ENCODE peak calls at places on chromosomes 12 and 14, in six cellular contexts. N is tibial artery, E is IMR-90, Y is substantia nigra, A is lower lobe of right lung, D is brain microvascular endothelial cell. R is an unnamed sample.

GRCh38 chr12:112868459-112869041 is 38.2 kb upstream of the OAS1 start:
- DNase-seq in N (no peak), E (no peak), Y (no peak), A (no peak), D (no peak), R (no peak)

GRCh38 chr12:121023799-121024198 is 7.5 kb upstream of the C12orf43 start:
- DNase-seq in N (no peak), E (no peak), Y (no peak), A (peak), D (no peak), R (no peak)

GRCh38 chr14:100476012-100476822 is 111.0 kb downstream of the BEGAIN start:
- DNase-seq in N (no peak), E (peak), Y (no peak), A (no peak), D (peak), R (peak)

GRCh38 chr12:92070054-92070863 is 75.4 kb downstream of the BTG1 start:
- DNase-seq in N (no peak), E (no peak), Y (no peak), A (no peak), D (no peak), R (no peak)

GRCh38 chr14:74956000-74956279 is 543 bp upstream of the PGF start:
- DNase-seq in N (no peak), E (no peak), Y (no peak), A (no peak), D (no peak), R (no peak)

GRCh38 chr12:39638840-39639239 is 19.2 kb upstream of the ABCD2 start:
- DNase-seq in N (no peak), E (no peak), Y (no peak), A (no peak), D (no peak), R (no peak)

GRCh38 chr12:107564946-107565345 is 120.7 kb upstream of the PWP1 start:
- DNase-seq in N (no peak), E (peak), Y (no peak), A (no peak), D (peak), R (no peak)

GRCh38 chr12:123233505-123234299 is 466 bp downstream of the MTRFR start:
- DNase-seq in N (no peak), E (no peak), Y (no peak), A (no peak), D (no peak), R (no peak)

GRCh38 chr14:32468955-32469354 is 139.9 kb downstream of the AKAP6 start:
- DNase-seq in N (peak), E (peak), Y (no peak), A (no peak), D (peak), R (no peak)

GRCh38 chr12:89461649-89462612 is 62.7 kb downstream of the GALNT4 start:
- DNase-seq in N (no peak), E (peak), Y (no peak), A (no peak), D (no peak), R (no peak)

GRCh38 chr12:75650989-75651695 is 139.7 kb upstream of the KRR1 start:
- DNase-seq in N (no peak), E (no peak), Y (no peak), A (no peak), D (peak), R (peak)

GRCh38 chr14:61153436-61153835 is 127.7 kb downstream of the TMEM30B start:
- DNase-seq in N (no peak), E (peak), Y (no peak), A (no peak), D (no peak), R (no peak)

GRCh38 chr14:61152851-61153364 is 128.2 kb downstream of the TMEM30B start:
- DNase-seq in N (no peak), E (peak), Y (no peak), A (no peak), D (no peak), R (no peak)

GRCh38 chr14:61150851-61151250 is 130.3 kb downstream of the TMEM30B start:
- DNase-seq in N (no peak), E (peak), Y (no peak), A (no peak), D (no peak), R (no peak)

GRCh38 chr14:61149896-61150295 is 131.2 kb downstream of the TMEM30B start:
- DNase-seq in N (no peak), E (no peak), Y (no peak), A (no peak), D (no peak), R (no peak)

DNA sequence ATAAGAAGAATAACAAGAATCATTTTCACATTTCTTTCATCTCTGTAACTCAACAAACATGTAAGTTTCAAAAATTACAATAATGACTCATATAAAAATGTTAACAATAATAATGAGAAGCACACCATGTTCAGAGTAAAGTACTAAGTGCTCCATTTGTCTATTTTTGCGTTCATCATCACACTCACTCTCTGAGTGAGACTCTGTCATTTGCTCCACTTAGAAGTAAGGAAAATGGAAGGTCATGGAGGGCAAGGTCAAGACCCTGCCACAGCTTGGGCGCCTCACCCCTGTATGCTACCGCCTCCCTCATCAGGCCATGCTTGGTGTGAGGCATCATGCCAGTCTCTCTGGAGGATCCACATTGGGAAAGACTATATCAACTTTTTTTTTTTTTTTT is 129.9 kb downstream of the TMEM30B start:
- DNase-seq in N (no peak), E (peak), Y (no peak), A (no peak), D (no peak), R (no peak)
- H3K27ac ChIP-seq in N (peak), E (peak), Y (no peak), A (no peak), D (peak), R (no peak)

GRCh38 chr12:116050266-116050665 is 227.2 kb downstream of the MED13L start:
- DNase-seq in N (no peak), E (no peak), Y (no peak), A (no peak), D (no peak), R (no peak)

GRCh38 chr12:116057356-116057755 is 220.1 kb downstream of the MED13L start:
- DNase-seq in N (no peak), E (peak), Y (no peak), A (no peak), D (no peak), R (no peak)

GRCh38 chr12:116053479-116054195 is 223.9 kb downstream of the MED13L start:
- DNase-seq in N (peak), E (peak), Y (peak), A (no peak), D (peak), R (no peak)

GRCh38 chr12:116055895-116056607 is 221.4 kb downstream of the MED13L start:
- DNase-seq in N (no peak), E (no peak), Y (no peak), A (no peak), D (no peak), R (no peak)

GRCh38 chr12:116054280-116054679 is 223.2 kb downstream of the MED13L start:
- DNase-seq in N (no peak), E (no peak), Y (no peak), A (no peak), D (no peak), R (no peak)
- H3K27ac ChIP-seq in N (no peak), E (no peak), Y (no peak), A (no peak), D (no peak), R (no peak)

GRCh38 chr12:100573499-100574261 is at the start of gene GAS2L3:
- DNase-seq in N (peak), E (peak), Y (peak), A (peak), D (peak), R (no peak)
- H3K27ac ChIP-seq in N (peak), E (peak), Y (peak), A (peak), D (peak), R (peak)

GRCh38 chr14:77043177-77043983 is 14.9 kb upstream of the IRF2BPL start:
- DNase-seq in N (peak), E (peak), Y (peak), A (no peak), D (peak), R (no peak)

GRCh38 chr14:77044776-77045569 is 16.5 kb upstream of the IRF2BPL start:
- DNase-seq in N (peak), E (no peak), Y (no peak), A (no peak), D (no peak), R (no peak)

GRCh38 chr14:77046706-77047105 is 18.2 kb upstream of the IRF2BPL start:
- DNase-seq in N (no peak), E (no peak), Y (no peak), A (no peak), D (no peak), R (no peak)

GRCh38 chr14:77043984-77044485 is 15.5 kb upstream of the IRF2BPL start:
- DNase-seq in N (no peak), E (no peak), Y (peak), A (no peak), D (no peak), R (no peak)

DNA sequence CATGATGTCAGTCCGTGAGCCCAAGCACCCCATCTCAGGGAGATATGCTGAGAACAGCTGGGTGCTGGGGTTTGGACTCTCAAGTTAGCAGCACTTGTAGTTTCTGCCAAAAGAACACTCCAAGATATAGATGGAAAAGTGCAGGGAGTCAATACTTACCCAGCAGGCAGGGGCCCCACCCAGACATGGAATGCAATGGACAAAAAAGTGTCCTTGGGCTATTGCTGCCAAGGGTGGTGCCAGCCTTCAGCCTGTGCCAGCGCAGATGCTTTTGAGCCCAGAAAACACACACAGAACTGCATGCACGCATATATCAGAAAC is 17.0 kb upstream of the IRF2BPL start:
- DNase-seq in N (no peak), E (no peak), Y (no peak), A (peak), D (no peak), R (no peak)
- H3K27ac ChIP-seq in N (peak), E (peak), Y (no peak), A (peak), D (no peak), R (peak)

DNA sequence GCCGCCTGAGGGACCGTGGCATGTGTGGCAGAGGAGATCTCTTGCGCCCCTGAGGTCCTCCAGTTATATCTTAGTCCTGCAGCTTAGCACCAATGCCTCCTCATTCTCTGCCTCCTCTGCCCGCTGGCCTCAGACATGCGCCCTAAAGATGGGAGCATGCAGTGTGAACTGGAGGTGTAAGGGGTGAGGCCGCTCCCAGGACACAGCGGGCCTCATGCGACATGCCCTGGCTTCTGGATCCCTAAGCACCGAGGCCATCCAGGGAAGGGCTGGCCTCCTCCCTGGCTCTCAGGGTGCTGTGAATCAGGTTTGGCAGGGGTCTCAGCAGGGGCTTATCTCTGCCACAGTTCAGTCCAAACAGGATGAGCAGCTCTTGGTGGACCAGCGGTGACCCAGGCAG is 86.9 kb downstream of the CACNA1C start:
- DNase-seq in N (no peak), E (no peak), Y (no peak), A (no peak), D (no peak), R (no peak)
- H3K27ac ChIP-seq in N (no peak), E (no peak), Y (no peak), A (no peak), D (no peak), R (no peak)

DNA sequence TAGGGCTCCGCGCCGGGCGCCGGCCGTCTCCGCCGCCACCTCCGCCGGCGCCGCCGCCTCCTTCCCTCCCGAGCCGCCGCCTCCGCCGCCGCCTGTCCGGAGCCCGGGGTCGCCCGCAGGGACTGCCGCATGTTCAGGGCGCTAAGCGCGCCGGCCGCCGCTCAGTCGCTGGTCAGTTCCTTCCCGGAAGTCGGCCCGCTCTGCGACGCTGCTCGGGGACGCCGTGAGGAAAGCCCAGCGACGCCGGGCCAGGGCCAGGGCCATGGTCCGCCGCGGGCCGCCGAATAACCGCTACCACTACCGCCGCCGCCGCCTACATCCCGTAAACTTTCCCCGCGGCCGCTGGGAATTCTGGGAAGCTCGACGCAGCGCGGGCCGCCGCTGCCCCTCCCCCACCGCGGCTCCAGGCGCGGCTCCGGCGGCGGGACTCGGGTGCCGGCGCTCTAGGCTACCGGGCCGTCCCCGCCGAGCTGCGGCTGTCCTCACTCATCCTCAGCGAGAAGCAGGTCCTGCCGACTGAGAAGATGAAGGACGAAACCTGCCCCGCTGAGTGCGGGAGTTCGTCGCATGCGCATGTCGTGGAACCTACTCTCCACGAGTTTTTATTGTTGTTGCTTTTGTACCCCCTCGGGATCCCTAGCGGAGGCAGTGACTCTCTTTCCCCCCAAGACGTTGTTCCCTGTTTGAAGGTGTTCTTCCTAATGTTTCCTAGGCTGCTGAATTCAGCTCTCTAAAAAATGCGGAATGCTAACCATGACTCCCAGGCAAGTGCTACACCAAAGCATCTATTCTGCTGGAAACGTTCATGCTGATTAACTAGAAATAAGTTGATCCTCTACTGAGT is at the start of gene SAV1:
- DNase-seq in N (peak), E (peak), Y (peak), A (peak), D (peak), R (no peak)
- H3K27ac ChIP-seq in N (peak), E (peak), Y (peak), A (peak), D (peak), R (peak)

DNA sequence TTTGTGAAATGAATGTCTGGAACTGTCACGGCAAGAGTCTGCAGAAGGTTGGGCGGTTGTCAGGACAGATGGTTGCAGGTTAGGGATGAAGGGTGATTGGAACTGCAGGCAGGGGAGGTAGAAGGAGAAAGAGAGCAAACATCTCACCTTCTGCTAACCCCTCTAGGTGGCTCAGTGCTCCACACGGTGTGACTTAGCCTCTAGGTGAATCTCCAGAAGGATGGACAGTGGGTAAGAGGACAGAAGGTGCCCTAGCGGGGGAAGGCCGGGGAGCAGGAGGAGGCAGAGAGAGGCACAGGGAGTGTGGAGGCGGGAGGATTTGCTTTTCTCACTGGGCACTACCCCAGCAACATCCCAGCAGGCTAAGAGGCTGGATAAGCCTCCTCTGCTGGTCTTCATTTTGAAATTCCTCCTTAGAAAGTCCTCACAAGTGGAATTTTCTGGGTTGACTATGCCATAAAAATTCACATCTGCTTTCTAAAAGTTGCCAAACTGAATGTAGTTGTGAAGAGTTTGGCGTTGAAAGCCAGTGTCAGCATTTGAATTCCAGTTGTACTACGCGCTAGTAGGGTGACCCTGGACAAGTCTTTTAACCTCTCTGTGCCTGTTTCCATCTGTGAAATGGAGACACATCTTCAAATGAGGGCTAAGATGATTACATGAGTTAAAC is 10.7 kb upstream of the GPR68 start:
- DNase-seq in N (no peak), E (no peak), Y (no peak), A (no peak), D (no peak), R (no peak)
- H3K27ac ChIP-seq in N (no peak), E (no peak), Y (no peak), A (no peak), D (no peak), R (no peak)

GRCh38 chr14:67650161-67650560 is 24.3 kb downstream of the VTI1B start:
- DNase-seq in N (no peak), E (no peak), Y (no peak), A (no peak), D (no peak), R (no peak)
- H3K27ac ChIP-seq in N (no peak), E (no peak), Y (no peak), A (no peak), D (no peak), R (peak)

GRCh38 chr12:15788266-15789214 is 648 bp downstream of the EPS8 start:
- DNase-seq in N (peak), E (peak), Y (peak), A (peak), D (no peak), R (no peak)
- H3K27ac ChIP-seq in N (peak), E (peak), Y (peak), A (peak), D (peak), R (peak)

GRCh38 chr12:27524839-27525238 is 833 bp downstream of the PPFIBP1 start:
- DNase-seq in N (no peak), E (peak), Y (no peak), A (no peak), D (no peak), R (no peak)
- H3K27ac ChIP-seq in N (peak), E (peak), Y (peak), A (peak), D (peak), R (peak)

R was measured in epithelial cell of prostate.